ENCODE peak calls at places on chromosomes 6 and 20, in nine cellular contexts. G, Z, Y, H, A, K, E, N and B are unnamed samples.

GRCh38 chr20:57666106-57666833 is 43.5 kb downstream of the PMEPA1 start:
- DNase-seq in G (no peak), Z (no peak), Y (no peak), H (peak), A (peak), K (no peak), E (no peak), N (no peak), B (no peak)

GRCh38 chr6:153170511-153170910 is 39.4 kb upstream of the RGS17 start:
- DNase-seq in G (peak), Z (peak), Y (no peak), H (no peak), A (no peak), K (no peak), E (no peak), N (no peak), B (no peak)

GRCh38 chr20:45366631-45367030 is 3.7 kb downstream of the SYS1 start:
- DNase-seq in G (no peak), Z (no peak), Y (no peak), H (no peak), A (no peak), K (no peak), E (no peak), N (no peak), B (no peak)

GRCh38 chr20:21173496-21174025 is 47.7 kb downstream of the KIZ start:
- DNase-seq in G (peak), Z (peak), Y (no peak), H (no peak), A (no peak), K (no peak), E (no peak), N (no peak), B (no peak)

GRCh38 chr20:20491784-20492145 is 123.9 kb downstream of the INSM1 start:
- DNase-seq in G (no peak), Z (no peak), Y (no peak), H (no peak), A (no peak), K (no peak), E (no peak), N (no peak), B (no peak)

GRCh38 chr6:145895802-145896201 is 68.4 kb downstream of the SHPRH start:
- DNase-seq in G (no peak), Z (peak), Y (no peak), H (no peak), A (no peak), K (no peak), E (no peak), N (no peak), B (no peak)

GRCh38 chr6:161127071-161127740 is 135.6 kb downstream of the MAP3K4 start:
- DNase-seq in G (no peak), Z (no peak), Y (no peak), H (no peak), A (no peak), K (no peak), E (no peak), N (no peak), B (no peak)

GRCh38 chr20:48829940-48830339 is 2.1 kb upstream of the PREX1 start:
- DNase-seq in G (no peak), Z (no peak), Y (no peak), H (no peak), A (no peak), K (peak), E (no peak), N (no peak), B (no peak)

GRCh38 chr20:19738936-19739335 is 19.1 kb upstream of the RIN2 start:
- DNase-seq in G (peak), Z (no peak), Y (no peak), H (no peak), A (no peak), K (peak), E (no peak), N (no peak), B (no peak)

GRCh38 chr20:51447097-51447764 is 95.3 kb downstream of the NFATC2 start:
- DNase-seq in G (peak), Z (peak), Y (peak), H (peak), A (peak), K (peak), E (no peak), N (peak), B (peak)

GRCh38 chr6:45677381-45677992 is 299.8 kb upstream of the SUPT3H start:
- DNase-seq in G (peak), Z (peak), Y (peak), H (peak), A (no peak), K (no peak), E (no peak), N (no peak), B (no peak)

GRCh38 chr6:43798688-43799444 is 28.9 kb downstream of the VEGFA start:
- DNase-seq in G (peak), Z (peak), Y (peak), H (peak), A (no peak), K (no peak), E (no peak), N (no peak), B (no peak)

GRCh38 chr6:110040716-110041115 is 62.6 kb downstream of the GPR6 start:
- DNase-seq in G (no peak), Z (no peak), Y (no peak), H (no peak), A (no peak), K (no peak), E (no peak), N (no peak), B (no peak)

GRCh38 chr6:111486475-111486874 is 3.5 kb upstream of the REV3L start:
- DNase-seq in G (no peak), Z (no peak), Y (no peak), H (no peak), A (no peak), K (no peak), E (no peak), N (no peak), B (no peak)

GRCh38 chr20:47427746-47428145 is 71.2 kb upstream of the ZMYND8 start:
- DNase-seq in G (no peak), Z (no peak), Y (no peak), H (no peak), A (no peak), K (no peak), E (peak), N (no peak), B (no peak)

GRCh38 chr20:15889073-15889923 is 684.0 kb downstream of the KIF16B start:
- DNase-seq in G (no peak), Z (no peak), Y (no peak), H (no peak), A (no peak), K (no peak), E (no peak), N (no peak), B (no peak)

GRCh38 chr6:29791162-29791561 is 36.5 kb upstream of the HLA-G start:
- DNase-seq in G (no peak), Z (peak), Y (no peak), H (no peak), A (no peak), K (no peak), E (no peak), N (no peak), B (no peak)

GRCh38 chr6:104702126-104702841 is 157.4 kb downstream of the HACE1 start:
- DNase-seq in G (no peak), Z (no peak), Y (no peak), H (no peak), A (no peak), K (no peak), E (no peak), N (no peak), B (no peak)

GRCh38 chr6:137297887-137298286 is 78.7 kb upstream of the IFNGR1 start:
- DNase-seq in G (peak), Z (peak), Y (peak), H (no peak), A (no peak), K (no peak), E (no peak), N (no peak), B (no peak)

GRCh38 chr20:6178537-6178936 is 55.7 kb upstream of the FERMT1 start:
- DNase-seq in G (peak), Z (peak), Y (no peak), H (no peak), A (no peak), K (no peak), E (no peak), N (no peak), B (peak)

GRCh38 chr6:38708483-38708882 is 5.5 kb upstream of the GLO1 start:
- DNase-seq in G (no peak), Z (no peak), Y (no peak), H (no peak), A (no peak), K (no peak), E (no peak), N (no peak), B (no peak)
- TF ChIP-seq CTCF in G (no peak), Z (no peak), Y (no peak), H (peak), A (no peak), K (no peak), E (no peak), N (no peak), B (no peak)

GRCh38 chr6:5936140-5936539 is 70.6 kb downstream of the NRN1 start:
- DNase-seq in G (peak), Z (no peak), Y (no peak), H (no peak), A (no peak), K (no peak), E (no peak), N (no peak), B (no peak)
- H3K4me3 ChIP-seq in G (no peak), Z (no peak), Y (no peak), H (no peak), A (no peak), K (no peak), E (no peak), N (no peak), B (peak)

GRCh38 chr20:31738729-31739549 is at the start of gene TPX2:
- DNase-seq in G (peak), Z (peak), Y (peak), H (peak), A (peak), K (peak), E (peak), N (peak), B (peak)

GRCh38 chr20:31740208-31740607 is 1.1 kb downstream of the TPX2 start:
- DNase-seq in G (peak), Z (peak), Y (no peak), H (no peak), A (no peak), K (no peak), E (peak), N (no peak), B (no peak)

GRCh38 chr20:31740656-31741323 is 1.7 kb downstream of the TPX2 start:
- DNase-seq in G (no peak), Z (no peak), Y (no peak), H (no peak), A (no peak), K (no peak), E (no peak), N (no peak), B (no peak)

GRCh38 chr20:31739550-31739863 is 417 bp downstream of the TPX2 start:
- DNase-seq in G (no peak), Z (no peak), Y (no peak), H (no peak), A (no peak), K (no peak), E (no peak), N (no peak), B (no peak)
- H3K27ac ChIP-seq in G (peak), Z (peak), Y (peak), H (no peak), A (peak), K (peak), E (peak), N (peak), B (peak)

DNA sequence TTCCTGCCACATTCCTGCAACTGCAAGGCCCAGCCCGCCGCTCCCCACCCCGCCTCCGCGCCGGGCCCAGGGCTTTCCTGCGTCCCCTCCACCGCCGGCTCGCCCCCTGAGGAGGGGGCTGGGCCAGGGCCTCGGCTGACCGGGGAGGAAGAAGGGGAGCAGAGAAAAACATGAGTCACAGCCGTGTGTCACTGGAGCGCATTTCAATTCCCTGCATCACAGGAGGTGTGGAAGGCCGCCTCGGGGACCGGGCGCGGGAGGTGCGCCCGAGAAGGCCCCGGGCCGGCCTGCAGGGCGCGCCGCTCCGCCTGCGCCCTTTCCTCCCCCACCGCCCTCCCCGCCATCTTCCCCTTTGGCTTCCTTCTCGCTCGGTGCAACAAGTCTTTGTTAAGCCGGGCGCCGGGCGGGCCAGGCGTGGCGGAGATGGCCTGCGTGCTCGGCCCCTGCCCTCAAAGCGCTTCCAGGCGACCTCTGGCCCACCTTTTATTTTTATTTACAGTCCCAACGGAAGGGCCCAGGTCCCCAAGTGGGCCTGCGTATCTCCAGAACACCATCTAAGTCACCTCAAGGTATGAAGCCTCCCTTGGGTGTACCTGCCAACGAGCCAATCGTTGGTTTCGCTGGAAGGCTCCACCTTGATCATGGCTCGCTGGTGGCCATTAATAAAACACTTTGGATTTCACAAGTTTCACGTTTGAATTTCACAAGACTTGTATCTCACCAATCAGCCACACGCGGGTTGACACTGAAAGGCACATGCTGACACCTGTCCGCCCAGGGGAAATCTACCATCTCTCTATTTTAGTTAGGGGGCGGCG is 859 bp upstream of the HMGA1 start:
- DNase-seq in G (peak), Z (peak), Y (peak), H (peak), A (peak), K (no peak), E (peak), N (peak), B (no peak)
- TF ChIP-seq CTCF in G (no peak), Z (peak), Y (no peak), H (peak), A (no peak), K (no peak), E (no peak), N (no peak), B (no peak)